ENCODE peak calls at places on chromosomes 6 and 20, in six cellular contexts. A is A549, N is H1, F is K562, Q is HepG2, I is GM12878. K is an unnamed sample.

GRCh38 chr6:105834548-105834947 is 251.6 kb upstream of the PRDM1 start:
- DNase-seq in A (no peak), N (no peak), F (no peak), Q (no peak), I (no peak), K (no peak)

GRCh38 chr6:82072113-82072512 is 175.4 kb downstream of the IBTK start:
- DNase-seq in A (no peak), N (no peak), F (no peak), Q (no peak), I (no peak), K (no peak)

GRCh38 chr6:95946906-95947305 is 68.9 kb upstream of the FUT9 start:
- DNase-seq in A (no peak), N (no peak), F (no peak), Q (no peak), I (no peak), K (no peak)

GRCh38 chr6:105191351-105191750 is 11.5 kb upstream of the POPDC3 start:
- DNase-seq in A (no peak), N (no peak), F (no peak), Q (no peak), I (no peak), K (no peak)

GRCh38 chr20:840858-841567 is 7.5 kb downstream of the FAM110A start:
- DNase-seq in A (no peak), N (no peak), F (no peak), Q (peak; percentile 33), I (no peak), K (no peak)

GRCh38 chr6:105804000-105804399 is 282.1 kb upstream of the PRDM1 start:
- DNase-seq in A (no peak), N (no peak), F (no peak), Q (no peak), I (no peak), K (no peak)

GRCh38 chr6:106631356-106631755 is 2.0 kb downstream of the QRSL1 start:
- DNase-seq in A (no peak), N (no peak), F (no peak), Q (no peak), I (no peak), K (no peak)

GRCh38 chr6:44778513-44778912 is 391.0 kb downstream of the CDC5L start:
- DNase-seq in A (no peak), N (no peak), F (no peak), Q (no peak), I (no peak), K (no peak)

GRCh38 chr20:50848341-50848808 is 53.5 kb downstream of the BCAS4 start:
- DNase-seq in A (no peak), N (no peak), F (no peak), Q (no peak), I (no peak), K (no peak)

GRCh38 chr20:31829731-31830130 is 10.6 kb downstream of the MYLK2 start:
- DNase-seq in A (no peak), N (no peak), F (no peak), Q (no peak), I (no peak), K (no peak)

GRCh38 chr6:169830876-169831275 is 79.5 kb downstream of the ERMARD start:
- DNase-seq in A (no peak), N (no peak), F (no peak), Q (no peak), I (no peak), K (no peak)

GRCh38 chr20:4195499-4195898 is 180.1 kb upstream of the RNF24 start:
- DNase-seq in A (peak; percentile 61), N (peak; percentile 19), F (peak; percentile 43), Q (peak; percentile 61), I (no peak), K (peak; percentile 70)

GRCh38 chr6:81909981-81910910 is 157.8 kb upstream of the TENT5A start:
- DNase-seq in A (no peak), N (no peak), F (no peak), Q (no peak), I (no peak), K (no peak)

GRCh38 chr20:2338702-2339101 is 42.0 kb upstream of the TGM6 start:
- DNase-seq in A (no peak), N (no peak), F (no peak), Q (no peak), I (no peak), K (no peak)

GRCh38 chr6:150229775-150230561 is 87.1 kb downstream of the PPP1R14C start:
- DNase-seq in A (no peak), N (no peak), F (peak; percentile 33), Q (no peak), I (no peak), K (no peak)

GRCh38 chr6:41000248-41000647 is 38.8 kb downstream of the UNC5CL start:
- DNase-seq in A (no peak), N (no peak), F (no peak), Q (no peak), I (no peak), K (no peak)

GRCh38 chr6:1619106-1619665 is 9.5 kb downstream of the FOXC1 start:
- DNase-seq in A (no peak), N (no peak), F (no peak), Q (no peak), I (no peak), K (no peak)

GRCh38 chr6:3386374-3386857 is 70.4 kb downstream of the SLC22A23 start:
- DNase-seq in A (no peak), N (no peak), F (no peak), Q (no peak), I (no peak), K (no peak)

GRCh38 chr6:138486249-138487121 is 12.8 kb downstream of the NHSL1 start:
- DNase-seq in A (no peak), N (no peak), F (no peak), Q (peak; percentile 34), I (no peak), K (no peak)

GRCh38 chr20:50519036-50519780 is 9.0 kb downstream of the PTPN1 start:
- DNase-seq in A (no peak), N (no peak), F (no peak), Q (no peak), I (no peak), K (no peak)

GRCh38 chr6:22530506-22530905 is 38.9 kb upstream of the HDGFL1 start:
- DNase-seq in A (no peak), N (no peak), F (no peak), Q (no peak), I (no peak), K (no peak)

GRCh38 chr6:123295672-123296071 is 299.6 kb downstream of the CLVS2 start:
- DNase-seq in A (no peak), N (no peak), F (no peak), Q (no peak), I (no peak), K (no peak)

GRCh38 chr20:9036593-9036992 is 32.3 kb upstream of the PLCB4 start:
- DNase-seq in A (no peak), N (no peak), F (no peak), Q (no peak), I (no peak), K (no peak)

GRCh38 chr6:139583420-139583819 is 209.0 kb upstream of the CITED2 start:
- DNase-seq in A (no peak), N (no peak), F (no peak), Q (peak; percentile 61), I (no peak), K (no peak)

GRCh38 chr6:139577991-139578604 is 203.7 kb upstream of the CITED2 start:
- DNase-seq in A (no peak), N (no peak), F (no peak), Q (peak; percentile 23), I (no peak), K (no peak)

GRCh38 chr6:139582956-139583355 is 208.5 kb upstream of the CITED2 start:
- DNase-seq in A (no peak), N (no peak), F (no peak), Q (no peak), I (no peak), K (no peak)

GRCh38 chr6:139581485-139581865 is 207.0 kb upstream of the CITED2 start:
- DNase-seq in A (no peak), N (no peak), F (no peak), Q (no peak), I (no peak), K (no peak)

DNA sequence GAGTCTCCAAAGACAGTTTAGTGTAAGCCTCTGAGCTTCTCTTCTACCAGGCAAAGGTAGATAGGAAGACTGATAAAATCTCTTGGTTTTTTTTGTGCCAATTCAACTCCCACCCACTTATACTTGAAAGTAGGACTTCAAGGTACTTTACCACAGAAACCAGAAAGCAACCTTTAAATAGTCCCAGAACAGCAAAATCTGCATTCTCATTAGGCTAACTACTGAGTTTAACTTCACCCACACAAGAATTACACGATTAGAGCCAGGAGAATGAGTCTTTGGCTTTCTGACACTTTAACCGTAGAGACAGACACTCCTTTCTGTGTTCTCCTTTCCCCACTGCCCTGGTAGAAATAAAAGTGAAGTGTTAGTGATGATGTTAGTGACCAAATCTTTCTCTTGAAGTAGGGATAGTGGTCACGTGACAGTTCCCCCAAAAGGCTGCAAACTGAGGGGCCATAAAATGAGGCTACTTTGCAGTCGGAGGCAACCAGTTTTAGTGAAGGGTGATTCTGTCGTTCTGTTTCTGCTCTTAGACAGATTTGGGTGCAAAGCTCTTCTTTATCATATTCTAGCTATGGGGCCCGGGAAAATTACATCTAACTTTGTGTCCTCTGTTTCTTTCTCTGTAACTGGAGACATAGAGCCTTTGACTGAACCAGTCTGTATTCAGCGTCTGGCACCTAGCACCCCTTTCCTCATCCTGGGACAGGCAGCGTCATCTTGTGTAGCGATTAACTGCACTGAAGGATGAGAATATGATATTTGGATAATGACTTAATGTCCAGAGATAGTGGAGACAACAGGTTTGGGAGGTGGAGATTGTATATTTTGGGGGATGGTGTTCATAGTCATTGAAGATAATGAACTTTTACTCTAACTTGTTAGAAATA is 206.4 kb upstream of the CITED2 start:
- DNase-seq in A (no peak), N (no peak), F (no peak), Q (no peak), I (peak; percentile 56), K (no peak)
- TF ChIP-seq CHD2 in A (no peak), N (no peak), F (no peak), Q (no peak), I (no peak), K (no peak)

GRCh38 chr6:28542440-28543293 is 17.0 kb downstream of the GPX5 start:
- DNase-seq in A (peak; percentile 93), N (peak; percentile 94), F (peak; percentile 90), Q (peak; percentile 80), I (peak; percentile 64), K (peak; percentile 72)
- TF ChIP-seq RFX5 in A (no peak), N (no peak), F (peak; percentile 65), Q (no peak), I (no peak), K (peak; percentile 31)

GRCh38 chr20:18672826-18673225 is 85.0 kb downstream of the DTD1 start:
- DNase-seq in A (no peak), N (no peak), F (no peak), Q (no peak), I (no peak), K (peak; percentile 14)
- TF ChIP-seq CHD2 in A (no peak), N (no peak), F (no peak), Q (no peak), I (no peak), K (no peak)

GRCh38 chr6:159101656-159102055 is 56.9 kb upstream of the TAGAP start:
- DNase-seq in A (no peak), N (no peak), F (no peak), Q (no peak), I (no peak), K (no peak)

GRCh38 chr6:159104163-159104885 is 59.5 kb upstream of the TAGAP start:
- DNase-seq in A (peak; percentile 30), N (peak; percentile 46), F (peak; percentile 80), Q (peak; percentile 23), I (no peak), K (peak; percentile 86)

GRCh38 chr6:159104931-159105330 is 60.1 kb upstream of the TAGAP start:
- DNase-seq in A (no peak), N (no peak), F (no peak), Q (no peak), I (no peak), K (no peak)

GRCh38 chr6:159102373-159103160 is 57.8 kb upstream of the TAGAP start:
- DNase-seq in A (no peak), N (no peak), F (no peak), Q (no peak), I (no peak), K (no peak)

GRCh38 chr6:159103396-159104162 is 58.8 kb upstream of the TAGAP start:
- DNase-seq in A (no peak), N (no peak), F (no peak), Q (no peak), I (no peak), K (no peak)
- TF ChIP-seq RFX5 in A (no peak), N (no peak), F (no peak), Q (no peak), I (no peak), K (no peak)

K was measured in SK-N-SH.